ENCODE peak calls at places on chromosomes 4 and X, in six cellular contexts. One of them, this sample, is unnamed.

GRCh38 chr4:182314537-182314936 is 71.3 kb downstream of the TENM3 start:
- DNase-seq in thoracic aorta: no peak
- DNase-seq in Karpas-422: no peak
- DNase-seq in NCI-H187 treated with DMSO at 0.1 percent for 48 hours: no peak
- DNase-seq in cardiac septum: no peak
- DNase-seq in cardiac muscle cell: no peak
- DNase-seq in this sample: no peak

GRCh38 chr4:8709729-8710360 is 117.3 kb downstream of the CPZ start:
- DNase-seq in thoracic aorta: no peak
- DNase-seq in Karpas-422: no peak
- DNase-seq in NCI-H187 treated with DMSO at 0.1 percent for 48 hours: no peak
- DNase-seq in cardiac septum: peak; percentile 12
- DNase-seq in cardiac muscle cell: no peak
- DNase-seq in this sample: peak; percentile 11

GRCh38 chr4:6633091-6633906 is 7.2 kb upstream of the MRFAP1 start:
- DNase-seq in thoracic aorta: no peak
- DNase-seq in Karpas-422: peak; percentile 70
- DNase-seq in NCI-H187 treated with DMSO at 0.1 percent for 48 hours: no peak
- DNase-seq in cardiac septum: no peak
- DNase-seq in cardiac muscle cell: no peak
- DNase-seq in this sample: no peak

GRCh38 chrX:106948641-106949040 is 28.4 kb downstream of the CLDN2 start:
- DNase-seq in thoracic aorta: no peak
- DNase-seq in Karpas-422: no peak
- DNase-seq in NCI-H187 treated with DMSO at 0.1 percent for 48 hours: no peak
- DNase-seq in cardiac septum: no peak
- DNase-seq in cardiac muscle cell: no peak
- DNase-seq in this sample: no peak

GRCh38 chr4:25857403-25857802 is 5.4 kb downstream of the SEL1L3 start:
- DNase-seq in thoracic aorta: no peak
- DNase-seq in Karpas-422: peak; percentile 72
- DNase-seq in NCI-H187 treated with DMSO at 0.1 percent for 48 hours: no peak
- DNase-seq in cardiac septum: no peak
- DNase-seq in cardiac muscle cell: no peak
- DNase-seq in this sample: no peak

GRCh38 chrX:137405449-137406140 is 160.3 kb upstream of the ZIC3 start:
- DNase-seq in thoracic aorta: no peak
- DNase-seq in Karpas-422: no peak
- DNase-seq in NCI-H187 treated with DMSO at 0.1 percent for 48 hours: no peak
- DNase-seq in cardiac septum: no peak
- DNase-seq in cardiac muscle cell: no peak
- DNase-seq in this sample: no peak

GRCh38 chrX:107025538-107025937 is 25.5 kb upstream of the MORC4 start:
- DNase-seq in thoracic aorta: no peak
- DNase-seq in Karpas-422: peak; percentile 75
- DNase-seq in NCI-H187 treated with DMSO at 0.1 percent for 48 hours: no peak
- DNase-seq in cardiac septum: no peak
- DNase-seq in cardiac muscle cell: peak; percentile 55
- DNase-seq in this sample: no peak

GRCh38 chr4:109701566-109702399 is 1.5 kb downstream of the CASP6 start:
- DNase-seq in thoracic aorta: no peak
- DNase-seq in Karpas-422: peak; percentile 57
- DNase-seq in NCI-H187 treated with DMSO at 0.1 percent for 48 hours: no peak
- DNase-seq in cardiac septum: no peak
- DNase-seq in cardiac muscle cell: no peak
- DNase-seq in this sample: no peak

GRCh38 chr4:38743866-38744265 is 38.9 kb downstream of the TLR10 start:
- DNase-seq in thoracic aorta: no peak
- DNase-seq in Karpas-422: no peak
- DNase-seq in NCI-H187 treated with DMSO at 0.1 percent for 48 hours: no peak
- DNase-seq in cardiac septum: no peak
- DNase-seq in cardiac muscle cell: no peak
- DNase-seq in this sample: no peak

GRCh38 chr4:113502476-113502875 is 259.1 kb downstream of the CAMK2D start:
- DNase-seq in thoracic aorta: no peak
- DNase-seq in Karpas-422: no peak
- DNase-seq in NCI-H187 treated with DMSO at 0.1 percent for 48 hours: no peak
- DNase-seq in cardiac septum: no peak
- DNase-seq in cardiac muscle cell: no peak
- DNase-seq in this sample: no peak

GRCh38 chr4:175560628-175561027 is 251.4 kb downstream of the GPM6A start:
- DNase-seq in thoracic aorta: no peak
- DNase-seq in Karpas-422: peak; percentile 47
- DNase-seq in NCI-H187 treated with DMSO at 0.1 percent for 48 hours: no peak
- DNase-seq in cardiac septum: no peak
- DNase-seq in cardiac muscle cell: no peak
- DNase-seq in this sample: no peak

GRCh38 chrX:137051978-137052640 is 18.3 kb upstream of the GPR101 start:
- DNase-seq in thoracic aorta: no peak
- DNase-seq in Karpas-422: peak; percentile 87
- DNase-seq in NCI-H187 treated with DMSO at 0.1 percent for 48 hours: no peak
- DNase-seq in cardiac septum: peak; percentile 77
- DNase-seq in cardiac muscle cell: peak; percentile 75
- DNase-seq in this sample: peak; percentile 73

GRCh38 chr4:74418063-74418670 is 26.8 kb upstream of the AREG start:
- DNase-seq in thoracic aorta: no peak
- DNase-seq in Karpas-422: no peak
- DNase-seq in NCI-H187 treated with DMSO at 0.1 percent for 48 hours: no peak
- DNase-seq in cardiac septum: no peak
- DNase-seq in cardiac muscle cell: no peak
- DNase-seq in this sample: no peak

GRCh38 chr4:131644619-131645018 is 1504.5 kb upstream of the PCDH10 start:
- DNase-seq in thoracic aorta: no peak
- DNase-seq in Karpas-422: no peak
- DNase-seq in NCI-H187 treated with DMSO at 0.1 percent for 48 hours: no peak
- DNase-seq in cardiac septum: no peak
- DNase-seq in cardiac muscle cell: peak; percentile 29
- DNase-seq in this sample: no peak

GRCh38 chr4:73593631-73594241 is 26.5 kb downstream of the RASSF6 start:
- DNase-seq in thoracic aorta: no peak
- DNase-seq in Karpas-422: peak; percentile 83
- DNase-seq in NCI-H187 treated with DMSO at 0.1 percent for 48 hours: no peak
- DNase-seq in cardiac septum: no peak
- DNase-seq in cardiac muscle cell: peak; percentile 43
- DNase-seq in this sample: no peak